ENCODE peak calls at places on chromosome 12, in six cellular contexts. One of them, this sample, is unnamed.

GRCh38 chr12:77488041-77488620 is 342.6 kb upstream of the NAV3 start:
- DNase-seq in lung microvascular endothelial cell: no peak
- DNase-seq in EH: peak
- DNase-seq in nephron progenitor cell: no peak
- DNase-seq in activated CD4-positive, alpha-beta memory T cell treated with anti-CD3 and anti-CD28 coated beads, Interleukin-2, amount 10 ng/mL, durations not matched to agents 7 days and 5 days: no peak
- DNase-seq in NCI-H524: no peak
- DNase-seq in this sample: no peak

GRCh38 chr12:50240096-50240791 is 43.1 kb downstream of the LIMA1 start:
- DNase-seq in lung microvascular endothelial cell: no peak
- DNase-seq in EH: no peak
- DNase-seq in nephron progenitor cell: no peak
- DNase-seq in activated CD4-positive, alpha-beta memory T cell treated with anti-CD3 and anti-CD28 coated beads, Interleukin-2, amount 10 ng/mL, durations not matched to agents 7 days and 5 days: no peak
- DNase-seq in NCI-H524: no peak
- DNase-seq in this sample: no peak

GRCh38 chr12:87575906-87576305 is 453.3 kb downstream of the C12orf50 start:
- DNase-seq in lung microvascular endothelial cell: no peak
- DNase-seq in EH: no peak
- DNase-seq in nephron progenitor cell: no peak
- DNase-seq in activated CD4-positive, alpha-beta memory T cell treated with anti-CD3 and anti-CD28 coated beads, Interleukin-2, amount 10 ng/mL, durations not matched to agents 7 days and 5 days: no peak
- DNase-seq in NCI-H524: peak
- DNase-seq in this sample: no peak

GRCh38 chr12:58955849-58956248 is 35.5 kb upstream of the LRIG3 start:
- DNase-seq in lung microvascular endothelial cell: no peak
- DNase-seq in EH: no peak
- DNase-seq in nephron progenitor cell: no peak
- DNase-seq in activated CD4-positive, alpha-beta memory T cell treated with anti-CD3 and anti-CD28 coated beads, Interleukin-2, amount 10 ng/mL, durations not matched to agents 7 days and 5 days: no peak
- DNase-seq in NCI-H524: no peak
- DNase-seq in this sample: no peak

GRCh38 chr12:59620326-59620725 is 24.5 kb downstream of the SLC16A7 start:
- DNase-seq in lung microvascular endothelial cell: no peak
- DNase-seq in EH: no peak
- DNase-seq in nephron progenitor cell: no peak
- DNase-seq in activated CD4-positive, alpha-beta memory T cell treated with anti-CD3 and anti-CD28 coated beads, Interleukin-2, amount 10 ng/mL, durations not matched to agents 7 days and 5 days: no peak
- DNase-seq in NCI-H524: no peak
- DNase-seq in this sample: no peak

GRCh38 chr12:117850048-117850447 is 118.7 kb downstream of the KSR2 start:
- DNase-seq in lung microvascular endothelial cell: peak
- DNase-seq in EH: peak
- DNase-seq in nephron progenitor cell: peak
- DNase-seq in activated CD4-positive, alpha-beta memory T cell treated with anti-CD3 and anti-CD28 coated beads, Interleukin-2, amount 10 ng/mL, durations not matched to agents 7 days and 5 days: no peak
- DNase-seq in NCI-H524: peak
- DNase-seq in this sample: no peak

GRCh38 chr12:44750468-44750867 is 125.6 kb downstream of the NELL2 start:
- DNase-seq in lung microvascular endothelial cell: no peak
- DNase-seq in EH: no peak
- DNase-seq in nephron progenitor cell: no peak
- DNase-seq in activated CD4-positive, alpha-beta memory T cell treated with anti-CD3 and anti-CD28 coated beads, Interleukin-2, amount 10 ng/mL, durations not matched to agents 7 days and 5 days: no peak
- DNase-seq in NCI-H524: no peak
- DNase-seq in this sample: no peak

GRCh38 chr12:109581334-109581691 is 7.7 kb downstream of the MVK start:
- DNase-seq in lung microvascular endothelial cell: no peak
- DNase-seq in EH: no peak
- DNase-seq in nephron progenitor cell: no peak
- DNase-seq in activated CD4-positive, alpha-beta memory T cell treated with anti-CD3 and anti-CD28 coated beads, Interleukin-2, amount 10 ng/mL, durations not matched to agents 7 days and 5 days: no peak
- DNase-seq in NCI-H524: no peak
- DNase-seq in this sample: no peak

GRCh38 chr12:121709478-121709890 is 3.1 kb upstream of the TMEM120B start:
- DNase-seq in lung microvascular endothelial cell: peak
- DNase-seq in EH: peak
- DNase-seq in nephron progenitor cell: no peak
- DNase-seq in activated CD4-positive, alpha-beta memory T cell treated with anti-CD3 and anti-CD28 coated beads, Interleukin-2, amount 10 ng/mL, durations not matched to agents 7 days and 5 days: no peak
- DNase-seq in NCI-H524: no peak
- DNase-seq in this sample: no peak

GRCh38 chr12:2494490-2495192 is 300.1 kb upstream of the FKBP4 start:
- DNase-seq in lung microvascular endothelial cell: peak
- DNase-seq in EH: no peak
- DNase-seq in nephron progenitor cell: no peak
- DNase-seq in activated CD4-positive, alpha-beta memory T cell treated with anti-CD3 and anti-CD28 coated beads, Interleukin-2, amount 10 ng/mL, durations not matched to agents 7 days and 5 days: no peak
- DNase-seq in NCI-H524: no peak
- DNase-seq in this sample: no peak

GRCh38 chr12:95624544-95624943 is 73.3 kb upstream of the USP44 start:
- DNase-seq in lung microvascular endothelial cell: peak
- DNase-seq in EH: peak
- DNase-seq in nephron progenitor cell: no peak
- DNase-seq in activated CD4-positive, alpha-beta memory T cell treated with anti-CD3 and anti-CD28 coated beads, Interleukin-2, amount 10 ng/mL, durations not matched to agents 7 days and 5 days: no peak
- DNase-seq in NCI-H524: no peak
- DNase-seq in this sample: no peak

GRCh38 chr12:81084848-81085350 is 7.0 kb downstream of the ACSS3 start:
- DNase-seq in lung microvascular endothelial cell: no peak
- DNase-seq in EH: no peak
- DNase-seq in nephron progenitor cell: no peak
- DNase-seq in activated CD4-positive, alpha-beta memory T cell treated with anti-CD3 and anti-CD28 coated beads, Interleukin-2, amount 10 ng/mL, durations not matched to agents 7 days and 5 days: no peak
- DNase-seq in NCI-H524: no peak
- DNase-seq in this sample: no peak

GRCh38 chr12:90899456-90900182 is 55.4 kb downstream of the CCER1 start:
- DNase-seq in lung microvascular endothelial cell: no peak
- DNase-seq in EH: peak
- DNase-seq in nephron progenitor cell: no peak
- DNase-seq in activated CD4-positive, alpha-beta memory T cell treated with anti-CD3 and anti-CD28 coated beads, Interleukin-2, amount 10 ng/mL, durations not matched to agents 7 days and 5 days: no peak
- DNase-seq in NCI-H524: no peak
- DNase-seq in this sample: no peak

GRCh38 chr12:12327802-12328201 is 22.2 kb downstream of the MANSC1 start:
- DNase-seq in lung microvascular endothelial cell: peak
- DNase-seq in EH: peak
- DNase-seq in nephron progenitor cell: no peak
- DNase-seq in activated CD4-positive, alpha-beta memory T cell treated with anti-CD3 and anti-CD28 coated beads, Interleukin-2, amount 10 ng/mL, durations not matched to agents 7 days and 5 days: no peak
- DNase-seq in NCI-H524: peak
- DNase-seq in this sample: no peak

GRCh38 chr12:30725739-30726138 is 29.0 kb downstream of the CAPRIN2 start:
- DNase-seq in lung microvascular endothelial cell: peak
- DNase-seq in EH: peak
- DNase-seq in nephron progenitor cell: no peak
- DNase-seq in activated CD4-positive, alpha-beta memory T cell treated with anti-CD3 and anti-CD28 coated beads, Interleukin-2, amount 10 ng/mL, durations not matched to agents 7 days and 5 days: no peak
- DNase-seq in NCI-H524: no peak
- DNase-seq in this sample: peak